ENCODE peak calls at places on chromosomes 2 and 18, in ten cellular contexts. N is right lobe of liver; S is NCI-H524; B is Kasumi-1; O is sigmoid colon; C is breast epithelium; I is stimulated activated CD8-positive, alpha-beta memory T cell treated with anti-CD3 and anti-CD28 coated beads, Interleukin-15, amount 100 ng/mL, for 4 hours; X is NCI-H2081; K is T-helper 2 cell; Q is IMR-90. H is an unnamed sample.

GRCh38 chr2:181891258-181891965 is at the start of gene ITPRID2:
- DNase-seq in O (peak), N (peak), K (peak), I (peak), X (peak), S (peak), C (peak), B (peak), Q (peak), H (peak)

GRCh38 chr2:51918113-51918512 is 886.2 kb upstream of the NRXN1 start:
- DNase-seq in S (no peak), N (no peak), I (no peak), Q (peak), O (no peak), K (no peak), X (no peak), B (peak), C (no peak), H (no peak)

GRCh38 chr2:219570194-219570923 is 980 bp downstream of the OBSL1 start:
- DNase-seq in C (no peak), K (no peak), X (peak), Q (peak), O (no peak), B (no peak), N (no peak), S (no peak), I (no peak), H (peak)

GRCh38 chr2:200380833-200381542 is 74.5 kb downstream of the SPATS2L start:
- DNase-seq in S (no peak), Q (peak), K (no peak), N (no peak), B (no peak), X (no peak), C (no peak), I (no peak), O (no peak), H (no peak)

GRCh38 chr2:1782514-1782913 is 38.2 kb upstream of the PXDN start:
- DNase-seq in Q (no peak), C (no peak), O (no peak), I (no peak), X (no peak), K (no peak), S (no peak), N (no peak), B (no peak), H (no peak)

GRCh38 chr2:213834331-213834730 is 550.1 kb downstream of the SPAG16 start:
- DNase-seq in N (no peak), Q (peak), S (no peak), C (no peak), X (no peak), K (no peak), I (no peak), B (no peak), O (no peak), H (no peak)

GRCh38 chr2:239188536-239188935 is 212.3 kb downstream of the HDAC4 start:
- DNase-seq in N (no peak), C (no peak), Q (no peak), O (peak), X (no peak), S (no peak), I (no peak), K (no peak), B (no peak), H (peak)

GRCh38 chr18:76387608-76388007 is 107.4 kb downstream of the ZNF516 start:
- DNase-seq in O (no peak), C (no peak), X (no peak), I (no peak), N (no peak), K (no peak), B (no peak), S (no peak), Q (no peak), H (no peak)

GRCh38 chr2:64873472-64873924 is 115.7 kb upstream of the SLC1A4 start:
- DNase-seq in K (peak), I (peak), C (peak), N (peak), B (peak), Q (peak), S (peak), O (peak), X (peak), H (peak)

GRCh38 chr2:239148495-239149200 is 252.2 kb downstream of the HDAC4 start:
- DNase-seq in Q (no peak), X (no peak), C (no peak), N (peak), O (peak), K (no peak), B (no peak), I (no peak), S (no peak), H (peak)

GRCh38 chr2:128490881-128491778 is 172.5 kb upstream of the HS6ST1 start:
- DNase-seq in N (no peak), O (no peak), B (no peak), X (no peak), I (no peak), K (no peak), Q (no peak), C (no peak), S (no peak), H (peak)

GRCh38 chr18:57744211-57744694 is 58.9 kb downstream of the ATP8B1 start:
- DNase-seq in K (no peak), C (no peak), O (no peak), B (no peak), Q (peak), N (no peak), X (peak), S (no peak), I (no peak), H (no peak)

GRCh38 chr2:79941172-79941571 is 363.4 kb downstream of the LRRTM1 start:
- DNase-seq in S (no peak), B (no peak), X (no peak), K (no peak), N (no peak), O (no peak), C (no peak), Q (no peak), I (no peak), H (no peak)

GRCh38 chr2:176613358-176614032 is 344.3 kb downstream of the MTX2 start:
- DNase-seq in I (no peak), N (no peak), K (no peak), X (no peak), Q (no peak), O (no peak), S (no peak), C (no peak), B (no peak), H (no peak)

GRCh38 chr2:121202541-121203310 is 82.3 kb downstream of the TFCP2L1 start:
- DNase-seq in I (no peak), O (no peak), K (no peak), C (no peak), S (no peak), B (no peak), N (no peak), Q (no peak), X (no peak), H (peak)

GRCh38 chr2:217886720-217887309 is 116.0 kb downstream of the TNS1 start:
- DNase-seq in C (no peak), X (peak), Q (peak), K (peak), N (peak), B (peak), S (peak), I (peak), O (peak), H (peak)

GRCh38 chr2:19228720-19229119 is 129.7 kb downstream of the OSR1 start:
- DNase-seq in N (no peak), I (no peak), O (no peak), S (peak), X (no peak), Q (no peak), C (peak), K (no peak), B (no peak), H (no peak)

GRCh38 chr18:36469471-36469870 is 172.0 kb downstream of the FHOD3 start:
- DNase-seq in B (no peak), N (no peak), X (no peak), O (no peak), K (no peak), C (no peak), I (no peak), S (no peak), Q (no peak), H (no peak)

GRCh38 chr2:135259116-135259515 is 207.0 kb downstream of the RAB3GAP1 start:
- DNase-seq in O (no peak), B (no peak), S (no peak), C (no peak), N (no peak), K (no peak), Q (no peak), I (no peak), X (no peak), H (no peak)

GRCh38 chr2:150042844-150043503 is 444.5 kb downstream of the RND3 start:
- DNase-seq in B (no peak), I (no peak), O (no peak), S (no peak), C (no peak), Q (no peak), K (no peak), N (no peak), X (no peak), H (no peak)

GRCh38 chr18:33838084-33838483 is 260.1 kb downstream of the ASXL3 start:
- DNase-seq in O (no peak), B (no peak), X (no peak), K (no peak), I (no peak), Q (no peak), N (no peak), C (no peak), S (no peak), H (no peak)

GRCh38 chr18:3234457-3234856 is 13.1 kb upstream of the MYL12A start:
- DNase-seq in N (peak), S (no peak), O (no peak), C (no peak), B (no peak), I (no peak), X (no peak), Q (no peak), K (no peak), H (no peak)

GRCh38 chr2:57902578-57902977 is 144.0 kb upstream of the VRK2 start:
- DNase-seq in X (no peak), S (no peak), Q (no peak), N (no peak), O (no peak), B (no peak), I (no peak), K (no peak), C (no peak), H (no peak)

H was measured in upper lobe of right lung.